ENCODE peak calls at places on chromosomes 1 and 21, in ten cellular contexts. O is colonic mucosa, Q is cardiac muscle cell, H is lung, E is adrenal gland, A is thoracic aorta, N is dorsolateral prefrontal cortex, W is stomach, I is esophagus squamous epithelium, X is substantia nigra. R is an unnamed sample.

GRCh38 chr1:66705100-66705499 is 47.2 kb upstream of the DYNLT5 start:
- DNase-seq in A (no peak), H (no peak), I (no peak), Q (no peak), X (no peak), E (peak; percentile 25), O (no peak), N (no peak), W (no peak), R (no peak)

GRCh38 chr21:44012474-44013379 is 618 bp downstream of the TRAPPC10 start:
- DNase-seq in H (peak; percentile 71), W (peak; percentile 55), X (peak; percentile 78), O (peak; percentile 85), Q (peak; percentile 27), N (peak; percentile 44), A (no peak), I (no peak), E (peak; percentile 62), R (peak; percentile 71)

GRCh38 chr1:19047373-19047772 is 90.9 kb upstream of the IFFO2 start:
- DNase-seq in Q (no peak), W (no peak), H (no peak), I (no peak), O (no peak), E (no peak), N (no peak), A (no peak), X (no peak), R (no peak)

GRCh38 chr1:172870901-172871606 is 179.7 kb downstream of the TNFSF18 start:
- DNase-seq in Q (no peak), O (no peak), E (no peak), I (no peak), H (no peak), N (no peak), W (no peak), X (no peak), A (no peak), R (no peak)

GRCh38 chr21:15241997-15242767 is 177.4 kb upstream of the NRIP1 start:
- DNase-seq in N (no peak), H (no peak), I (no peak), W (no peak), O (no peak), X (no peak), E (no peak), Q (no peak), A (no peak), R (no peak)

GRCh38 chr1:4633346-4633745 is 21.1 kb upstream of the AJAP1 start:
- DNase-seq in W (no peak), H (no peak), X (no peak), E (no peak), O (no peak), I (no peak), Q (no peak), N (peak; percentile 19), A (no peak), R (no peak)

GRCh38 chr1:31798433-31799195 is 17.2 kb downstream of the SPOCD1 start:
- DNase-seq in I (no peak), Q (peak; percentile 80), N (no peak), A (peak; percentile 25), O (no peak), E (no peak), X (no peak), H (no peak), W (no peak), R (no peak)

GRCh38 chr1:31531177-31532000 is 44.9 kb upstream of the TINAGL1 start:
- DNase-seq in Q (peak; percentile 79), A (no peak), W (no peak), X (no peak), N (no peak), H (no peak), E (no peak), O (no peak), I (no peak), R (no peak)

GRCh38 chr1:215594640-215595039 is 27.5 kb downstream of the KCTD3 start:
- DNase-seq in Q (no peak), E (no peak), N (no peak), I (no peak), W (no peak), X (no peak), H (no peak), A (no peak), O (no peak), R (no peak)

GRCh38 chr1:110065841-110066240 is 4.6 kb downstream of the ALX3 start:
- DNase-seq in I (no peak), N (no peak), W (no peak), X (no peak), A (no peak), H (no peak), E (no peak), O (no peak), Q (peak; percentile 18), R (no peak)

GRCh38 chr1:227738820-227739219 is 3.6 kb downstream of the SNAP47 start:
- DNase-seq in N (no peak), W (no peak), Q (no peak), A (no peak), X (no peak), I (no peak), H (no peak), E (no peak), O (no peak), R (no peak)

GRCh38 chr1:219385786-219386427 is 212.2 kb downstream of the LYPLAL1 start:
- DNase-seq in A (no peak), O (peak; percentile 28), I (no peak), N (no peak), W (no peak), E (peak; percentile 75), H (peak; percentile 46), X (peak; percentile 6), Q (peak; percentile 76), R (no peak)

GRCh38 chr1:2400576-2400909 is 8.9 kb downstream of the RER1 start:
- DNase-seq in N (no peak), Q (no peak), A (no peak), E (no peak), H (no peak), W (no peak), X (no peak), O (no peak), I (no peak), R (no peak)

GRCh38 chr1:96865731-96866684 is 144.4 kb downstream of the PTBP2 start:
- DNase-seq in W (no peak), X (no peak), E (no peak), H (no peak), N (no peak), O (no peak), A (no peak), I (no peak), Q (peak; percentile 99), R (no peak)

GRCh38 chr1:2412773-2413494 is 570 bp upstream of the PEX10 start:
- DNase-seq in N (no peak), I (no peak), E (no peak), A (no peak), Q (peak; percentile 60), X (no peak), W (no peak), H (no peak), O (no peak), R (no peak)

GRCh38 chr1:213474054-213474453 is 423.0 kb downstream of the RPS6KC1 start:
- DNase-seq in Q (peak; percentile 47), W (no peak), H (no peak), I (no peak), N (no peak), E (peak; percentile 86), O (no peak), A (no peak), X (no peak), R (no peak)

GRCh38 chr1:164343189-164343588 is 215.8 kb upstream of the PBX1 start:
- DNase-seq in N (no peak), O (no peak), W (no peak), H (no peak), Q (no peak), X (no peak), A (no peak), I (no peak), E (no peak), R (no peak)

GRCh38 chr1:24709748-24710416 is 35.4 kb upstream of the CLIC4 start:
- DNase-seq in W (no peak), Q (no peak), N (no peak), E (no peak), X (no peak), A (no peak), I (no peak), H (no peak), O (no peak), R (no peak)

DNA sequence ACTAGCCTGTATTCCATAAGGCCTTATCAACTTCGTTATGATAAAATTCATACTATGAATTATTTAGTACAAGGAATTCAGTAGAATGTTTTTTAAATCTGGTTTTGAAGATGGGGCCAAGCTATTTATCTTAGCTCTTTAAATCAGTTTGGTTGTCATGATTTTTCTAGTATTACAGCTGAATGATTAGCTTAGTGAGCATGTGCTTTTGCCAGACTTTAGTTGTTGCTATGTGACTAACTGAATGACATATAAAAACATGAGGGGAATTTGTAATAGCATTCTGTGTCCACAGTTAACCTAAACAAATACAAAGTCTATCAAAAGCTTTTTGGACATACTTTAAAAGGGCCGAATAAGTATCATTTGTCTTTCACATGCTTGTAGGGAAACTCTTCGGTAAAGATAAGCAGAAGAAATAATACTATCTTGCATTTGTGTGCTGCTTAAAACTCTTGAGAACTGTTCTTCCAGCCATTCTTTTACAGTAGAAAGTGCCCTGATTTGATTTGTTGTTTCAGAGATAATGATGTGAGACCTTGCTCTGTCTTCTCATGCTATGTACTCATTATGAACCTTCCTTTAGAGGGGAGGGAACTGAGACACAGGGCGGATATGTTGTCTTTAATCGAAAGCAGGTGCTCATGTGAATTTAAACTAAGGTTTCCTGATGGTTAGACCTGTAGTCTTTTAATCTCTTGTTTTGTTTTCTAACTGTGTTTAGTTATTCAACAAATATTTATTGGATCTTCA is 18.8 kb downstream of the NEK7 start:
- DNase-seq in A (no peak), E (no peak), W (no peak), Q (no peak), N (no peak), X (no peak), O (no peak), H (no peak), I (no peak), R (no peak)
- H3K27ac ChIP-seq in A (no peak overlapping the region), E (no peak overlapping the region), W (no peak overlapping the region), Q (no peak overlapping the region), N (no peak overlapping the region), X (no peak overlapping the region), O (no peak overlapping the region), H (no peak overlapping the region), I (no peak overlapping the region), R (no peak overlapping the region)

GRCh38 chr1:23169219-23169575 is 541 bp upstream of the LUZP1 start:
- DNase-seq in Q (no peak), X (no peak), W (no peak), O (no peak), E (no peak), I (no peak), A (no peak), N (no peak), H (no peak), R (no peak)
- H3K27ac ChIP-seq in Q (no peak overlapping the region), X (peak overlapping the region; percentile 51), W (peak overlapping the region; percentile 96), O (peak overlapping the region; percentile 97), E (no peak overlapping the region), I (peak overlapping the region; percentile 94), A (peak overlapping the region; percentile 82), N (peak overlapping the region; percentile 32), H (peak overlapping the region; percentile 88), R (peak overlapping the region; percentile 2)

GRCh38 chr1:53656062-53656915 is 82.7 kb downstream of the GLIS1 start:
- DNase-seq in A (no peak), N (no peak), E (no peak), W (no peak), X (no peak), O (no peak), H (no peak), I (no peak), Q (peak; percentile 48), R (no peak)
- H3K27ac ChIP-seq in A (no peak overlapping the region), N (no peak overlapping the region), E (no peak overlapping the region), W (no peak overlapping the region), X (no peak overlapping the region), O (no peak overlapping the region), H (no peak overlapping the region), I (no peak overlapping the region), Q (no peak overlapping the region), R (no peak overlapping the region)

GRCh38 chr1:114227059-114227458 is 73.4 kb upstream of the SYT6 start:
- DNase-seq in I (no peak), H (no peak), X (no peak), E (no peak), W (no peak), A (no peak), N (no peak), O (no peak), Q (no peak), R (no peak)
- H3K27ac ChIP-seq in I (no peak overlapping the region), H (no peak overlapping the region), X (no peak overlapping the region), E (no peak overlapping the region), W (no peak overlapping the region), A (no peak overlapping the region), N (no peak overlapping the region), O (no peak overlapping the region), Q (no peak overlapping the region), R (no peak overlapping the region)

R was measured in caudate nucleus.